ENCODE peak calls at places on chromosomes 7 and 10, in five cellular contexts. G, S, W, X and J are unnamed samples.
A peak's percentile ranks its signal among the peaks of the same experiment; 100 is the strongest.

GRCh38 chr7:104963991-104964385 is 50.0 kb upstream of the KMT2E start:
- DNase-seq in W (no peak), S (no peak), X (peak; percentile 63), G (no peak), J (no peak)

GRCh38 chr10:13885238-13885990 is 298.6 kb downstream of the PRPF18 start:
- DNase-seq in G (no peak), S (no peak), X (no peak), W (no peak), J (no peak)

GRCh38 chr7:144144426-144144825 is 21.4 kb downstream of the OR2A14 start:
- DNase-seq in X (no peak), G (no peak), S (no peak), W (no peak), J (no peak)

GRCh38 chr7:732094-732541 is 5.0 kb upstream of the PRKAR1B start:
- DNase-seq in S (peak; percentile 51), X (no peak), G (peak; percentile 95), W (no peak), J (peak; percentile 55)

GRCh38 chr10:13310518-13311176 is 10.8 kb upstream of the PHYH start:
- DNase-seq in S (no peak), G (no peak), X (no peak), W (no peak), J (peak; percentile 35)

GRCh38 chr10:51421853-51422252 is 277.5 kb downstream of the CSTF2T start:
- DNase-seq in G (no peak), W (no peak), S (no peak), X (no peak), J (no peak)

GRCh38 chr7:96654630-96655188 is 54.9 kb downstream of the SEM1 start:
- DNase-seq in S (no peak), X (no peak), W (no peak), G (peak; percentile 75), J (no peak)

GRCh38 chr10:2980791-2981360 is 86.5 kb upstream of the PFKP start:
- DNase-seq in X (no peak), W (no peak), S (no peak), G (no peak), J (no peak)

GRCh38 chr10:74329873-74330272 is 178.9 kb downstream of the ADK start:
- DNase-seq in G (no peak), X (no peak), S (no peak), W (no peak), J (no peak)